ENCODE peak calls at places on chromosomes 5 and 9, in seven cellular contexts. One of them, this sample, is unnamed. For H3K4me1, the result is how much of the 10 kb centered on the place peaks cover.

GRCh38 chr5:121783700-121784099 is 68.0 kb upstream of the FTMT start:
- DNase-seq in ovary: no peak
- DNase-seq in SK-N-SH: no peak
- DNase-seq in HepG2: no peak
- DNase-seq in transverse colon: no peak
- DNase-seq in A549: no peak
- DNase-seq in upper lobe of left lung: no peak
- DNase-seq in this sample: no peak

GRCh38 chr5:2737273-2738155 is 14.0 kb downstream of the IRX2 start:
- DNase-seq in transverse colon: no peak
- DNase-seq in ovary: no peak
- DNase-seq in HepG2: no peak
- DNase-seq in A549: no peak
- DNase-seq in SK-N-SH: no peak
- DNase-seq in upper lobe of left lung: no peak
- DNase-seq in this sample: no peak

GRCh38 chr5:72137826-72138409 is 30.6 kb downstream of the MAP1B start:
- DNase-seq in A549: no peak
- DNase-seq in upper lobe of left lung: no peak
- DNase-seq in SK-N-SH: no peak
- DNase-seq in ovary: no peak
- DNase-seq in HepG2: peak
- DNase-seq in transverse colon: no peak
- DNase-seq in this sample: no peak

GRCh38 chr9:114091711-114092110 is 7.4 kb downstream of the KIF12 start:
- DNase-seq in SK-N-SH: no peak
- DNase-seq in A549: no peak
- DNase-seq in HepG2: no peak
- DNase-seq in upper lobe of left lung: no peak
- DNase-seq in ovary: no peak
- DNase-seq in transverse colon: no peak
- DNase-seq in this sample: peak

GRCh38 chr5:113660848-113661247 is 147.4 kb downstream of the YTHDC2 start:
- DNase-seq in A549: no peak
- DNase-seq in transverse colon: no peak
- DNase-seq in upper lobe of left lung: no peak
- DNase-seq in SK-N-SH: no peak
- DNase-seq in ovary: no peak
- DNase-seq in HepG2: no peak
- DNase-seq in this sample: no peak

GRCh38 chr9:127158995-127159801 is 36.8 kb upstream of the ANGPTL2 start:
- DNase-seq in ovary: peak
- DNase-seq in transverse colon: peak
- DNase-seq in HepG2: peak
- DNase-seq in upper lobe of left lung: no peak
- DNase-seq in SK-N-SH: peak
- DNase-seq in A549: peak
- DNase-seq in this sample: no peak

GRCh38 chr5:50583621-50584020 is 82.8 kb upstream of the PARP8 start:
- DNase-seq in upper lobe of left lung: no peak
- DNase-seq in A549: no peak
- DNase-seq in transverse colon: no peak
- DNase-seq in ovary: no peak
- DNase-seq in SK-N-SH: no peak
- DNase-seq in HepG2: no peak
- DNase-seq in this sample: no peak

GRCh38 chr5:17330386-17330785 is 113.0 kb downstream of the BASP1 start:
- DNase-seq in upper lobe of left lung: no peak
- DNase-seq in A549: no peak
- DNase-seq in transverse colon: no peak
- DNase-seq in SK-N-SH: no peak
- DNase-seq in ovary: no peak
- DNase-seq in HepG2: no peak
- DNase-seq in this sample: no peak

GRCh38 chr5:51892680-51893079 is 509.4 kb downstream of the ISL1 start:
- DNase-seq in HepG2: no peak
- DNase-seq in ovary: no peak
- DNase-seq in A549: no peak
- DNase-seq in SK-N-SH: no peak
- DNase-seq in upper lobe of left lung: no peak
- DNase-seq in transverse colon: no peak
- DNase-seq in this sample: no peak

GRCh38 chr5:76219636-76220035 is 136.5 kb downstream of the SV2C start:
- DNase-seq in HepG2: no peak
- DNase-seq in SK-N-SH: no peak
- DNase-seq in upper lobe of left lung: no peak
- DNase-seq in transverse colon: no peak
- DNase-seq in ovary: no peak
- DNase-seq in A549: no peak
- DNase-seq in this sample: no peak

GRCh38 chr9:8732367-8733075 is 932.9 kb upstream of the DMAC1 start:
- DNase-seq in A549: no peak
- DNase-seq in transverse colon: no peak
- DNase-seq in upper lobe of left lung: no peak
- DNase-seq in HepG2: no peak
- DNase-seq in ovary: no peak
- DNase-seq in SK-N-SH: no peak
- DNase-seq in this sample: no peak

GRCh38 chr9:36276840-36277239 is 18.6 kb upstream of the GNE start:
- DNase-seq in A549: peak
- DNase-seq in transverse colon: peak
- DNase-seq in upper lobe of left lung: no peak
- DNase-seq in SK-N-SH: no peak
- DNase-seq in HepG2: peak
- DNase-seq in ovary: no peak
- DNase-seq in this sample: no peak

GRCh38 chr5:149665416-149666163 is 64.5 kb upstream of the PPARGC1B start:
- DNase-seq in A549: no peak
- DNase-seq in ovary: no peak
- DNase-seq in upper lobe of left lung: no peak
- DNase-seq in transverse colon: no peak
- DNase-seq in HepG2: no peak
- DNase-seq in SK-N-SH: no peak
- DNase-seq in this sample: no peak

GRCh38 chr9:117268847-117269452 is 145.9 kb downstream of the ASTN2 start:
- DNase-seq in SK-N-SH: no peak
- DNase-seq in HepG2: no peak
- DNase-seq in upper lobe of left lung: no peak
- DNase-seq in transverse colon: no peak
- DNase-seq in ovary: no peak
- DNase-seq in A549: no peak
- DNase-seq in this sample: no peak

GRCh38 chr5:68962632-68963484 is 131.0 kb upstream of the SLC30A5 start:
- DNase-seq in ovary: peak
- DNase-seq in SK-N-SH: peak
- DNase-seq in upper lobe of left lung: no peak
- DNase-seq in transverse colon: peak
- DNase-seq in A549: peak
- DNase-seq in HepG2: peak
- DNase-seq in this sample: peak

GRCh38 chr5:149605354-149605997 is 24.2 kb downstream of the ARHGEF37 start:
- DNase-seq in ovary: no peak
- DNase-seq in SK-N-SH: no peak
- DNase-seq in upper lobe of left lung: no peak
- DNase-seq in A549: no peak
- DNase-seq in transverse colon: no peak
- DNase-seq in HepG2: no peak
- DNase-seq in this sample: no peak

GRCh38 chr5:133938039-133938821 is 30.2 kb downstream of the C5orf15 start:
- DNase-seq in ovary: no peak
- DNase-seq in A549: no peak
- DNase-seq in upper lobe of left lung: no peak
- DNase-seq in SK-N-SH: no peak
- DNase-seq in transverse colon: no peak
- DNase-seq in HepG2: no peak
- DNase-seq in this sample: peak
- H3K4me1 ChIP-seq in ovary: under half
- H3K4me1 ChIP-seq in A549: under half
- H3K4me1 ChIP-seq in upper lobe of left lung: under half
- H3K4me1 ChIP-seq in SK-N-SH: under half
- H3K4me1 ChIP-seq in transverse colon: under half
- H3K4me1 ChIP-seq in HepG2: under half
- H3K4me1 ChIP-seq in this sample: under half

DNA sequence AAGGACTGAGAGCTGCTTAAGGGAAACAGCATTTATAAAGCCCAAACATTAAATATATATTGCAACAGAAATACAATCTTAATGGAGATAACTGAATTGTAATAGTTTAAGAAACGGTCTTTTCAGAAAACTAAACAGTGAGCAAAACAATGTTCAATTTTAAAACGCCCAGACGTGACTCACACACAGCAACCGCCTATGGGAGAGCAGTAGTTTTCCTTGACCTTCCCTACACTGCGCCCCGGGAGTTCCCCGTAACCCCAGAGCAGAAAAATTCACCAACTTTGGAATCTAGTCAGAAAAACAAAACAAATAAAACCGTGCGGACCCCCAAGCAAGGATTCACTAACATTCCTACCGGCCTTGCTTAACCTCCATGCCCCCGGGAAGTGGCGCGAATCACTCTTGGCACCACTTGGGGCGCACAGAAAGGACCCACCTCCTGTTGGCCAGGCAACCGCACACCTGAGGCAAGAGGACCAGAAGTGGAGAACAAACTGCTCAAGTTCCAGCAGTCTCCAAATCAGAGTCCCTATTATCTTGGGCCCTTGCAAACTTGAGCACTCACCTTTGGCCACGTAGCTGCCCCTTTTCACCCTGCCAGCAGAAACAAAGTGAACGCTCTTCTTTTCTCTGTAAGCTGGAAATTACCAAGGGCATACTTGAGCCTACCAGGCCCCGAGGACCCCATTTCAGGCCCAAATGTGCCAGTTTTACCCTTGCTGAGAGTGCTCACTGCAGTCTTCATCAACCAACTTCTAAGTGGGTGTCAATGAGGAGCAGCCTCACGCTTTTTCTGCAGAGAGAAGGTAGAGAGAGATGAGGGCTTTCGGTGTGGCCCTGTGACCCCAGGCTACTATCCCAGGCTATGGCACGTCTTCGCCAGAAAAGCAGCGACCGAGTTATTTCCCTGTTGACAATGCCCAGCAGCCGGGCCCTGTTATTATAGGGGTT is 189.7 kb downstream of the MEF2C start:
- DNase-seq in HepG2: no peak
- DNase-seq in upper lobe of left lung: no peak
- DNase-seq in SK-N-SH: no peak
- DNase-seq in ovary: no peak
- DNase-seq in A549: no peak
- DNase-seq in transverse colon: no peak
- DNase-seq in this sample: no peak
- TF ChIP-seq CTCF in HepG2: no peak
- TF ChIP-seq CTCF in upper lobe of left lung: no peak
- TF ChIP-seq CTCF in SK-N-SH: peak
- TF ChIP-seq CTCF in ovary: no peak
- TF ChIP-seq CTCF in A549: no peak
- TF ChIP-seq CTCF in transverse colon: no peak
- TF ChIP-seq CTCF in this sample: no peak

GRCh38 chr9:96418920-96419690 is 935 bp upstream of the ZNF367 start:
- DNase-seq in A549: peak
- DNase-seq in HepG2: peak
- DNase-seq in transverse colon: peak
- DNase-seq in ovary: no peak
- DNase-seq in SK-N-SH: peak
- DNase-seq in upper lobe of left lung: peak
- DNase-seq in this sample: peak

GRCh38 chr9:96417051-96417586 is 1.1 kb downstream of the ZNF367 start:
- DNase-seq in A549: peak
- DNase-seq in ovary: peak
- DNase-seq in transverse colon: peak
- DNase-seq in SK-N-SH: peak
- DNase-seq in HepG2: peak
- DNase-seq in upper lobe of left lung: peak
- DNase-seq in this sample: peak

GRCh38 chr9:96419691-96419969 is 1.5 kb upstream of the ZNF367 start:
- DNase-seq in upper lobe of left lung: no peak
- DNase-seq in ovary: no peak
- DNase-seq in SK-N-SH: no peak
- DNase-seq in A549: no peak
- DNase-seq in HepG2: no peak
- DNase-seq in transverse colon: no peak
- DNase-seq in this sample: no peak

GRCh38 chr9:96417610-96418073 is 528 bp downstream of the ZNF367 start:
- DNase-seq in upper lobe of left lung: peak
- DNase-seq in transverse colon: peak
- DNase-seq in ovary: no peak
- DNase-seq in HepG2: no peak
- DNase-seq in SK-N-SH: peak
- DNase-seq in A549: no peak
- DNase-seq in this sample: peak

DNA sequence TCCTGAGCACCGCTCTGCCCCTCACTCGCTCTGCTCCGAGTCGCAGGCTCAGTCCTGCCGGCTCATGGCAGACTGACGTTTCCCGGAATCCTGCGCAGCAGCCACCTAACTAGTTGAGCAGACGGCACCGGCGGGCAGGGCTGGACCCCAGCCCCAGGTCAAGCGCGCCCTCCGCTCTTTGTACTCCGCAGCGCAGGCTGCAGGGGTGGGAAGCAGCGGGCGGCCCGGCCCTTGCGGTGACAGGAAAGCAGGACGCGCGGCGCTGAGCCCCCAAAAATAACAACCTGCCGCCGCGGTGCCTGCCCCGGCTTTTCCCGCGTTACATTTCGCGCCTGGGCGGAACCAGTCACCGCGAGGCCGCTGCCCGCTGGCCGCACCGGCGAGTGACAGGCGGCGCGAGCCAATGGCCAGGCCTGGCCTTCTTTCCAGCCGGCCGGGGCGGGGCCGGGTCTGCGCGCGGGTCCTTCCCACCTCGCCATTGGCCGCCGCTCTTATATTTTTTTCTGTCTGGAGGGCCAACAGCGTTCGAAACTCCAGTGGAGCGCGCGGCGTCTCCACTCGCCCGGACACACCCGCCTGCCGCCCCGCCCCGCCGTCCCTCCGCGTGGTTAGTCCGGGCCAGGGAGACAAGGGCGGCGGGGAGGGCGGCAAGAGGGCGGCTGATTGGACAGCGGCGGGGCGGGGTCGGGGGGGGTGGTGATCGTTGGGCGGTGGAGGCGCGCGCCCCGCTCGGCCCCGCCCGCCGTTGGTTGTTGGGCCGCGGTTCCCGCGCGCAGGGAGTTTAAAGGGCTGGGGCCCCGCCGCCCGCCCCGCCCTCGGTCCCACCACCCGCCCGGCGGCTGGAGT is at the start of gene ZNF367:
- DNase-seq in A549: peak
- DNase-seq in upper lobe of left lung: peak
- DNase-seq in SK-N-SH: peak
- DNase-seq in HepG2: peak
- DNase-seq in transverse colon: peak
- DNase-seq in ovary: peak
- DNase-seq in this sample: peak
- TF ChIP-seq EP300 in A549: no peak
- TF ChIP-seq EP300 in upper lobe of left lung: no peak
- TF ChIP-seq EP300 in SK-N-SH: no peak
- TF ChIP-seq EP300 in HepG2: no peak
- TF ChIP-seq EP300 in transverse colon: peak
- TF ChIP-seq EP300 in ovary: no peak
- TF ChIP-seq EP300 in this sample: no peak

DNA sequence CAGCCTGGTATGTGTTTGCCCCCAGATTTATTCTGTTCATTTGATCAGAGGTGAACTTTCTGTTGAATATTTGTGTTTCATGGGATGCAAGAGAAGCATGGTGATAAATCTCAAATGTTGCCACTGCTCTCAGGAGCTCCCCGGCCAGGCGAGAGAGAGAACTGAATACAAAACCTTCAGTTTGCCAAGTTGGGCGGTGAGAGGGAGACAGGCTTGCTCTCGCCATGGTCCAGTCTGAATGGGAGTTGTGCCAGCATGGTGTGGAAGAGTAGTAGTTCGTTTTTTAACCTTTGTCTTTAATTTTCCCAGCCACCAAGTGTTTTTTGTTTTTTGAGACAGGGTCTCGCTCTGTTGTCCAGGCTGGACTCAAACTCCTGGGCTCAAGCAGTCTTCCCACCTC is 2.7 kb downstream of the NTMT1 start:
- DNase-seq in HepG2: no peak
- DNase-seq in ovary: no peak
- DNase-seq in upper lobe of left lung: no peak
- DNase-seq in transverse colon: no peak
- DNase-seq in A549: no peak
- DNase-seq in SK-N-SH: no peak
- DNase-seq in this sample: no peak
- H3K4me1 ChIP-seq in HepG2: half or more
- H3K4me1 ChIP-seq in ovary: under half
- H3K4me1 ChIP-seq in upper lobe of left lung: under half
- H3K4me1 ChIP-seq in transverse colon: under half
- H3K4me1 ChIP-seq in A549: under half
- H3K4me1 ChIP-seq in SK-N-SH: under half
- H3K4me1 ChIP-seq in this sample: half or more